ENCODE peak calls at places on chromosomes 16 and 17, in four cellular contexts. One of them, this sample, is unnamed. For H3K4me1, the result is how much of the 10 kb centered on the place peaks cover.

GRCh38 chr17:56648814-56649213 is 55.3 kb downstream of the NOG start:
- DNase-seq in neuronal stem cell: no peak
- DNase-seq in trophoblast cell: no peak
- DNase-seq in H1: no peak
- DNase-seq in this sample: no peak

GRCh38 chr17:81418710-81419332 is 23.6 kb downstream of the BAHCC1 start:
- DNase-seq in neuronal stem cell: no peak
- DNase-seq in trophoblast cell: no peak
- DNase-seq in H1: no peak
- DNase-seq in this sample: peak

GRCh38 chr16:48596326-48596725 is 13.7 kb downstream of the N4BP1 start:
- DNase-seq in neuronal stem cell: no peak
- DNase-seq in trophoblast cell: no peak
- DNase-seq in H1: no peak
- DNase-seq in this sample: no peak

GRCh38 chr17:33127706-33128105 is 136.1 kb downstream of the SPACA3 start:
- DNase-seq in neuronal stem cell: no peak
- DNase-seq in trophoblast cell: no peak
- DNase-seq in H1: no peak
- DNase-seq in this sample: no peak

GRCh38 chr17:78137392-78138203 is 7.0 kb downstream of the TMC8 start:
- DNase-seq in neuronal stem cell: no peak
- DNase-seq in trophoblast cell: no peak
- DNase-seq in H1: peak
- DNase-seq in this sample: no peak

GRCh38 chr17:7179317-7180254 is at the start of gene ASGR1:
- DNase-seq in neuronal stem cell: no peak
- DNase-seq in trophoblast cell: no peak
- DNase-seq in H1: no peak
- DNase-seq in this sample: no peak

GRCh38 chr16:52247737-52248136 is 299.2 kb downstream of the TOX3 start:
- DNase-seq in neuronal stem cell: no peak
- DNase-seq in trophoblast cell: no peak
- DNase-seq in H1: no peak
- DNase-seq in this sample: no peak

GRCh38 chr17:43434902-43435319 is 36.1 kb downstream of the ARL4D start:
- DNase-seq in neuronal stem cell: no peak
- DNase-seq in trophoblast cell: no peak
- DNase-seq in H1: no peak
- DNase-seq in this sample: no peak

GRCh38 chr17:1590031-1590746 is 27.6 kb upstream of the PITPNA start:
- DNase-seq in neuronal stem cell: no peak
- DNase-seq in trophoblast cell: peak
- DNase-seq in H1: no peak
- DNase-seq in this sample: peak

GRCh38 chr17:4598776-4599504 is 14.6 kb downstream of the SMTNL2 start:
- DNase-seq in neuronal stem cell: no peak
- DNase-seq in trophoblast cell: no peak
- DNase-seq in H1: no peak
- DNase-seq in this sample: peak

GRCh38 chr16:3008749-3009088 is 4.0 kb upstream of the CLDN9 start:
- DNase-seq in neuronal stem cell: no peak
- DNase-seq in trophoblast cell: no peak
- DNase-seq in H1: no peak
- DNase-seq in this sample: no peak
- H3K4me3 ChIP-seq in neuronal stem cell: no peak
- H3K4me3 ChIP-seq in trophoblast cell: no peak
- H3K4me3 ChIP-seq in H1: peak
- H3K4me3 ChIP-seq in this sample: no peak

DNA sequence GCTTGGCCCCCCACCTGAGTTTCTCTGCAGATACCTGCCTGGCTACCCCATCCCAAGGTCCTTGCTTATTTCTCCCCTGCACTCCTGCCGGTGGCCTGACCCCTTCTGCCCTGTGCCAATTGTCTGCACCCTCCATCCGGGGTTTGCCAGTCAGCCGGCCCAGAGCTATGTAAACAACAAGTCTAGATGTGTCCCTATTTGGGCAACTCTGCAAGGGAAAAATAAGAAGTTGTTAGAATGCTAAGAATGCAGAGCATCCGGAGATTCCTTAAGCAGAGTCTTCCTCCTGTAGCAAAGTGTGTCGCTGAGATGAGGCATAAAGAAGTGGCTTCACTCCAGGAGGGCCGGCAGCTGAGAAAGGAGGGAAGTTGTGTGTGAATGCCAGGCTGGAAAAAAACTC is 46.6 kb downstream of the RGS9 start:
- DNase-seq in neuronal stem cell: peak
- DNase-seq in trophoblast cell: no peak
- DNase-seq in H1: peak
- DNase-seq in this sample: peak
- H2BK12ac ChIP-seq in neuronal stem cell: no peak
- H2BK12ac ChIP-seq in trophoblast cell: no peak
- H2BK12ac ChIP-seq in H1: peak
- H2BK12ac ChIP-seq in this sample: peak

GRCh38 chr16:88940196-88941050 is 36.6 kb downstream of the CBFA2T3 start:
- DNase-seq in neuronal stem cell: no peak
- DNase-seq in trophoblast cell: no peak
- DNase-seq in H1: peak
- DNase-seq in this sample: no peak

GRCh38 chr16:88936913-88937666 is 39.9 kb downstream of the CBFA2T3 start:
- DNase-seq in neuronal stem cell: no peak
- DNase-seq in trophoblast cell: no peak
- DNase-seq in H1: no peak
- DNase-seq in this sample: no peak

GRCh38 chr16:88938119-88938932 is 38.7 kb downstream of the CBFA2T3 start:
- DNase-seq in neuronal stem cell: no peak
- DNase-seq in trophoblast cell: no peak
- DNase-seq in H1: no peak
- DNase-seq in this sample: no peak

GRCh38 chr16:88939814-88940195 is 37.2 kb downstream of the CBFA2T3 start:
- DNase-seq in neuronal stem cell: no peak
- DNase-seq in trophoblast cell: no peak
- DNase-seq in H1: peak
- DNase-seq in this sample: no peak

DNA sequence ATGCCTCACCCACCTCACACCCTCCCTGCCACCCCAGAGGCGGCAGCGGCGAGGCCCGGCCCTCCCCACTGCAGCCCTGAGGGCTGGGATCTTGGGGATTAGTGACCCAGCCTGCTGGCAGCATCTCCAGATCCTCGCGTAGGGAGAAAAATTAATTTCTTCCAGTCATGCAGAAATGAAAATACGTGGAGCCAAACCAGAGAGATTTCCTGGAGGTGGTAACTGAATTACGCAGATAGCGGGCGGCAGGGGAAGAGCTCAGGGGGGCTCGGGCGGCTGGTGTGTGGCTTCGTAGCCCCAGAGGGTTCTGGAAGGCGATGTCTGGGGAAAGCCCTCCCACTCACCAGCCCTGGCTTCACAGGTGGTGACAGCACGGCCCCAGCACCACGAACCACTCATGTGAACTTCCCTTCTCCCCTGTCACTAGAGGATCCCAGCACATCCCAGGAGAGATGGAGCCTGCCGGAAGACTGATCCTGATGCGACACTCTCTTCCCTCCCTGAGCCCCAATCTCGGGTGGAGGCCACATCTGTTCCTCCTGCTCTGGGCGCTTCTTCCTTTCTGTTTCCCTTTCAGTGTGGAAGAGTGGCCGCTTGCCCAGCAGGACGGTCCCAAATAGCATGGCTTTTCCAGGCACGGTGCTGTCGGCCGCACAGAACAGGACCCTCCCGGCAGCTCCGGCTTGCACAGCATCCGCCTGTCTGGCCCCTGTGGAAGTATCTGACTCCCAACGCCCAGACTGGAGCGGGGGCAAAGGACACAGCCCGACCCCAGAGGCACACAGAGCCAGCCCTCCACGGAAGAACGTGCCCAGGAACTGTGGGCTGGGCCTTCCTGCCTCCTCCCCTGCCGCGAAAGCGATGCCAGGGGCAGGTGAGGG is 37.8 kb downstream of the CBFA2T3 start:
- DNase-seq in neuronal stem cell: no peak
- DNase-seq in trophoblast cell: no peak
- DNase-seq in H1: no peak
- DNase-seq in this sample: no peak
- H3K4me1 ChIP-seq in neuronal stem cell: under half
- H3K4me1 ChIP-seq in trophoblast cell: under half
- H3K4me1 ChIP-seq in H1: under half
- H3K4me1 ChIP-seq in this sample: under half

GRCh38 chr17:66966529-66967418 is 2.3 kb downstream of the CACNG4 start:
- DNase-seq in neuronal stem cell: no peak
- DNase-seq in trophoblast cell: no peak
- DNase-seq in H1: no peak
- DNase-seq in this sample: no peak

GRCh38 chr17:66964083-66964771 is at the start of gene CACNG4:
- DNase-seq in neuronal stem cell: no peak
- DNase-seq in trophoblast cell: no peak
- DNase-seq in H1: peak
- DNase-seq in this sample: no peak

GRCh38 chr17:66964930-66965800 is 658 bp downstream of the CACNG4 start:
- DNase-seq in neuronal stem cell: no peak
- DNase-seq in trophoblast cell: no peak
- DNase-seq in H1: peak
- DNase-seq in this sample: no peak

GRCh38 chr17:66967867-66968543 is 3.5 kb downstream of the CACNG4 start:
- DNase-seq in neuronal stem cell: no peak
- DNase-seq in trophoblast cell: no peak
- DNase-seq in H1: no peak
- DNase-seq in this sample: no peak

GRCh38 chr17:66965801-66966528 is 1.5 kb downstream of the CACNG4 start:
- DNase-seq in neuronal stem cell: no peak
- DNase-seq in trophoblast cell: no peak
- DNase-seq in H1: peak
- DNase-seq in this sample: no peak
- H3K4me3 ChIP-seq in neuronal stem cell: peak
- H3K4me3 ChIP-seq in trophoblast cell: peak
- H3K4me3 ChIP-seq in H1: peak
- H3K4me3 ChIP-seq in this sample: no peak

DNA sequence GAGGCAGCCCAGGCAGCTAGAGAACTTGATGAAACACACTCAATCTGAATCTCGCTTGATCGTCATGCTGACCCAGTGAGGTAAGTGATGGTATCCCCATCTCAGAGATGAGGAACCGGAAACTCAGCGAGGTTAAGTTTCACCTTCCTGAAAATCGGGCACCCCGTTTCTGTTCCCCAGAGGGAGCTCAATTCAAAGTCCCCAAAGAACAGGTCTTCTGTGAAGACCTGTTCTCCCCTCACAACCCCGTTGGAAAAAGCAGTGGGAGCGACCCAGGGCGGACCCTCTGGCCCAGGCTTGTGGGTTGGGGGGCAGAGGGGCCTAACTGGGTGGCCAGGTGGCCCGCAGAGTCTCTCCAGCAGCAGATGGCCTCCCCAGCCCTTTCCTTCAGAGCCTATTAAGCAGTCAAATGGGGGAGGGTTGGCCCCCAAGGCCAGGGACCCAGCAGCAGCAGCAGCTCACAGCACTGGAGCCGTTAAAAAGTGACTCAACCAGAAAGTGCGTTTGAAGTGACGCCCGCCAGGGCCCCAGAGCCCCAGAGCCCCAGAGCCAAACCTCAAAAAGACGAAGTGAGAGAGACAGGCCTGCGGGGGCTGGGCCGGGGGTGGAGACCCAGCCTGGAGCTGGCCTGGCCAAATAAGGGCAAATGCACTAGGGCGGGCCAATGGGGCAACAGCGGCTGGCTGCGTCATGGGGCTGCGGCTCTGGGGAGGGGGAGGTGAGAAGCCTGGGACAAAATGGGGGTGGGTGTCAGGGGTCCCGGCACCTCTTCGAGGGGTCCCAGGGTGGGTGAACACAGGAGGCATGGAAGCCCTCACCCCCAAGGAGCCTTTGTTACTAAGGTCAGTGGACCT is 9.2 kb upstream of the TSPOAP1 start:
- DNase-seq in neuronal stem cell: no peak
- DNase-seq in trophoblast cell: peak
- DNase-seq in H1: peak
- DNase-seq in this sample: peak
- H2BK12ac ChIP-seq in neuronal stem cell: peak
- H2BK12ac ChIP-seq in trophoblast cell: peak
- H2BK12ac ChIP-seq in H1: peak
- H2BK12ac ChIP-seq in this sample: peak

GRCh38 chr17:75505152-75505409 is 10.3 kb downstream of the CASKIN2 start:
- DNase-seq in neuronal stem cell: no peak
- DNase-seq in trophoblast cell: no peak
- DNase-seq in H1: no peak
- DNase-seq in this sample: no peak
- H3K4me1 ChIP-seq in neuronal stem cell: under half
- H3K4me1 ChIP-seq in trophoblast cell: under half
- H3K4me1 ChIP-seq in H1: under half
- H3K4me1 ChIP-seq in this sample: under half

GRCh38 chr17:68954146-68954971 is 833 bp downstream of the ABCA8 start:
- DNase-seq in neuronal stem cell: no peak
- DNase-seq in trophoblast cell: no peak
- DNase-seq in H1: no peak
- DNase-seq in this sample: peak
- H3K4me3 ChIP-seq in neuronal stem cell: no peak
- H3K4me3 ChIP-seq in trophoblast cell: no peak
- H3K4me3 ChIP-seq in H1: no peak
- H3K4me3 ChIP-seq in this sample: peak

DNA sequence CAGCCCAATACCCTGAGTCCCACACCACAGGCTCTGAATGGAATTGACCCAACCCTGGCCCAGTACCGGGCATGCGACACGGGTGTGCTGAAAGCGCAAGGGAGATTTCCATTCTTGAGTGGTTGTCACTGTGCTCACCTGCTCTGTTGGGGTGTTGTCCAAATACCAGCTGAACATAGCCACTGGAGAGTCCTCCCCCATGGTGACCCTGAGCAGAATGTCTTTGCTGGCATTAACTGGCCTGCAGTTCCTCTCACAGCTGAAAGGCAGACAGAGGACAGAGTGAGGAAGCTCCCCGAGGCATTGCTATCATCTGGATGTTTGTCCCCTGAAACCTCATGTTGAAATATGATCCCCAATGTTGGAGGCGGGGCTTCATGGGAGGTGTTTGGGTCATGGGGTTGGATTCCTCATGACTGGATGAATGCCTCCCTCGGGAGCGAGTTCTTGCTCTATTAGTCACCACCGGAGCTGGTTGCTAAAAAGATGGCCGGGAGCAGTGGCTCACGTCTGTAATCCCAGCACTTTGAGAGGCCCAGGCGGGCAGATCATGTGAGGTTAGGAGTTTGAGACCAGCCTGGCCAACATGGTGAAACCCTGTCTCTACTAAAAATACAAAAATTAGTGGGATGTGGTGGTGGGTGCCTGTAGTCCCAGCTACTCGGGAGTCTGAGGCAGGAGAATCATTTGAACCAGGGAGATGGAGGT is 57.3 kb upstream of the BCO1 start:
- DNase-seq in neuronal stem cell: peak
- DNase-seq in trophoblast cell: peak
- DNase-seq in H1: peak
- DNase-seq in this sample: peak
- H2BK12ac ChIP-seq in neuronal stem cell: peak
- H2BK12ac ChIP-seq in trophoblast cell: peak
- H2BK12ac ChIP-seq in H1: peak
- H2BK12ac ChIP-seq in this sample: peak

DNA sequence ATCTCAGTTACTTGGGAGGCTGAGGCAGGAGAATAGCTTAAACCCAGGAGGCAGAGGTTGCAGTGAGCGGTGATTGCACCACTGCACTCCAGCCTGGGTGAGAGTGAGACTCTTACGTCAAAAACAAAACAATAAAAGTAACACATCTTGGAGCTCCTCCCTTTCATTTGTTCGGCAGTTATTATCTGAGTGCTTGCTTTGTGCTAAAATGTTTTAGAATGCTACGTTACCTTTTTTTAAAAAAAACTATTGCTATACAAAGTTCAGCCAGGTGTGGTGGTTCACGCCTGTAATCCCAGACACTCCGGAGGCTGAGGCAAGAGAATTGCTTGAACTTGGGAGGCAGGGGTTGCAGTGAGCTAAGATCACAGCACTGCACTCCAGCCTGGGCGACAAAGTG is 15.8 kb downstream of the IST1 start:
- DNase-seq in neuronal stem cell: no peak
- DNase-seq in trophoblast cell: peak
- DNase-seq in H1: no peak
- DNase-seq in this sample: no peak
- H3K4me1 ChIP-seq in neuronal stem cell: under half
- H3K4me1 ChIP-seq in trophoblast cell: under half
- H3K4me1 ChIP-seq in H1: under half
- H3K4me1 ChIP-seq in this sample: under half